ENCODE peak calls at places on chromosome 1, in nine cellular contexts. Q, W, V, R, U, T, G, F and H are unnamed samples.

GRCh38 chr1:24705260-24706073 is 39.8 kb upstream of the CLIC4 start:
- DNase-seq in Q (no peak), W (peak), V (peak), R (peak), U (no peak), T (peak), G (peak), F (peak), H (peak)

GRCh38 chr1:92317836-92318493 is 19.1 kb downstream of the RPAP2 start:
- DNase-seq in Q (no peak), W (no peak), V (no peak), R (no peak), U (no peak), T (no peak), G (no peak), F (no peak), H (no peak)

GRCh38 chr1:210123924-210124589 is 108.5 kb upstream of the SERTAD4 start:
- DNase-seq in Q (no peak), W (peak), V (no peak), R (no peak), U (no peak), T (no peak), G (no peak), F (no peak), H (no peak)

GRCh38 chr1:220787069-220787614 is 429 bp downstream of the MTARC1 start:
- DNase-seq in Q (no peak), W (no peak), V (no peak), R (no peak), U (no peak), T (no peak), G (peak), F (peak), H (no peak)

GRCh38 chr1:39639333-39640130 is at the start of gene HEYL:
- DNase-seq in Q (peak), W (peak), V (no peak), R (peak), U (no peak), T (peak), G (peak), F (peak), H (peak)

GRCh38 chr1:110164951-110165350 is 14.7 kb downstream of the SLC6A17 start:
- DNase-seq in Q (no peak), W (no peak), V (no peak), R (no peak), U (no peak), T (peak), G (no peak), F (no peak), H (no peak)

GRCh38 chr1:11550664-11551283 is 71.8 kb downstream of the DISP3 start:
- DNase-seq in Q (no peak), W (peak), V (no peak), R (peak), U (no peak), T (peak), G (no peak), F (peak), H (no peak)

GRCh38 chr1:55214903-55215193 is 316 bp downstream of the USP24 start:
- DNase-seq in Q (no peak), W (peak), V (peak), R (peak), U (no peak), T (peak), G (peak), F (peak), H (peak)

GRCh38 chr1:162179121-162179520 is 109.6 kb downstream of the NOS1AP start:
- DNase-seq in Q (no peak), W (no peak), V (no peak), R (no peak), U (no peak), T (no peak), G (no peak), F (no peak), H (no peak)

GRCh38 chr1:68953316-68953715 is 456.4 kb upstream of the DEPDC1 start:
- DNase-seq in Q (no peak), W (no peak), V (no peak), R (no peak), U (no peak), T (no peak), G (no peak), F (no peak), H (no peak)

GRCh38 chr1:57471995-57472394 is 48.1 kb upstream of the DAB1 start:
- DNase-seq in Q (no peak), W (no peak), V (no peak), R (no peak), U (no peak), T (no peak), G (no peak), F (no peak), H (no peak)

GRCh38 chr1:174812656-174813055 is 187.1 kb upstream of the CACYBP start:
- DNase-seq in Q (no peak), W (peak), V (no peak), R (no peak), U (no peak), T (no peak), G (no peak), F (no peak), H (no peak)

GRCh38 chr1:13224480-13225060 is 1.4 kb downstream of the PRAMEF18 start:
- DNase-seq in Q (no peak), W (no peak), V (no peak), R (no peak), U (no peak), T (no peak), G (no peak), F (peak), H (no peak)

GRCh38 chr1:64484651-64485050 is 14.7 kb downstream of the CACHD1 start:
- DNase-seq in Q (no peak), W (no peak), V (no peak), R (no peak), U (no peak), T (no peak), G (no peak), F (no peak), H (no peak)

GRCh38 chr1:212451416-212452322 is 18.9 kb downstream of the NENF start:
- DNase-seq in Q (no peak), W (no peak), V (no peak), R (no peak), U (no peak), T (no peak), G (no peak), F (no peak), H (no peak)

GRCh38 chr1:212447478-212447877 is 14.8 kb downstream of the NENF start:
- DNase-seq in Q (no peak), W (no peak), V (no peak), R (no peak), U (no peak), T (no peak), G (no peak), F (no peak), H (no peak)

GRCh38 chr1:212452323-212453155 is 19.8 kb downstream of the NENF start:
- DNase-seq in Q (peak), W (peak), V (no peak), R (peak), U (no peak), T (peak), G (no peak), F (no peak), H (peak)

GRCh38 chr1:212453156-212453857 is 20.6 kb downstream of the NENF start:
- DNase-seq in Q (no peak), W (no peak), V (no peak), R (no peak), U (no peak), T (no peak), G (no peak), F (no peak), H (no peak)

DNA sequence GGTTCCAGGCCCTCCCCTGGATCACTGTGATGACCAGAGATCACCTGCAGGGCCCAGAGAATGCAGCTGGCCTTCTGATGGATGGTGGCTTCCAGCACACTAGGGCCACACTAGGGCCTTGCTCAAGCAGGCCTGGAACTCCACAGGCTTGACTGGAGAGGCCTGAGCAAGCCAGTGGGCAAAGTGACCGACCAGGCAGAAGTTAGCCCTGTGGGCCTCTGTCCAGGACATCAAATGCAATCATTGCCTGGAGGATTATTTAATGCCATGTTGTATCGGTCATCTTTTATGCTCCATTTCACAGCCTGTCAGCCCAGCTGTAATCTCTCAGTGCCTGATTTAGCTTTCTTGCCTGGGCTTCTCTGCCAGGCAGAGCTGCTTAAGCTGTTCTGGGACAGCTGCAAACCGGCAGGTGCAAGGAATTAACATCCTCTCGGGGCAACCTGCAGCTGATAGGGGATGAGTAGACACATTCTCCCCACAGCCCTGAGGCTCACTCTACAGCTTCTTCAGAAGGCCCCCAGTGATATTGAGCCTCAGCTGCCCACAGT is 17.7 kb downstream of the NENF start:
- DNase-seq in Q (no peak), W (no peak), V (no peak), R (no peak), U (no peak), T (peak), G (no peak), F (no peak), H (no peak)
- H3K27ac ChIP-seq in Q (peak), W (no peak), V (no peak), R (no peak), U (no peak), T (no peak), G (no peak), F (no peak), H (peak)

GRCh38 chr1:17540255-17541001 is 930 bp downstream of the ARHGEF10L start:
- DNase-seq in Q (no peak), W (no peak), V (no peak), R (peak), U (no peak), T (peak), G (no peak), F (no peak), H (peak)

GRCh38 chr1:17538428-17539130 is 919 bp upstream of the ARHGEF10L start:
- DNase-seq in Q (peak), W (peak), V (no peak), R (peak), U (no peak), T (no peak), G (no peak), F (peak), H (peak)

GRCh38 chr1:17539526-17540254 is at the start of gene ARHGEF10L:
- DNase-seq in Q (no peak), W (no peak), V (no peak), R (peak), U (no peak), T (peak), G (no peak), F (no peak), H (no peak)

GRCh38 chr1:17539202-17539525 is 334 bp upstream of the ARHGEF10L start:
- DNase-seq in Q (no peak), W (no peak), V (no peak), R (peak), U (no peak), T (no peak), G (no peak), F (no peak), H (no peak)

GRCh38 chr1:17538010-17538409 is 1.5 kb upstream of the ARHGEF10L start:
- DNase-seq in Q (no peak), W (no peak), V (no peak), R (no peak), U (no peak), T (no peak), G (no peak), F (no peak), H (no peak)
- H3K4me3 ChIP-seq in Q (peak), W (no peak), V (no peak), R (no peak), U (no peak), T (no peak), G (no peak), F (no peak), H (no peak)

DNA sequence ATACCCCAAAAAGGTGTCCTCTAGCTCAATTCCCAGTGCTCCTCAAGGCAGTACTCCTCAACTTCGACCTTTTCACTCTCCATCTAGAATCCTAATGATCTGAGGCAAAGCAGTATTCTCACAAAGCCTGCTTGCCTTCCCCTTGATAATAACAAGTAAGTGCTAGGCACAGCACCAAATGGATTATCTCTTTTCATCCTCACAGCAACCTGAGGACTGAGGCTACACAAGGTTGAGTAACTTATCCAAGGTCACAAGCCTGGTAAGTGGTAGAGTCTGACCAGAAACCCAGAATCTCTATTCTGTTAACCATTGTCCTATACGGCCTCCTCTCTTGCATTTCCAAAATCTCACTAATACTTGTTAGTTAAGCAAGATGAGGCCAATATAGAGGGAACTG is 5.1 kb downstream of the SYDE2 start:
- DNase-seq in Q (no peak), W (no peak), V (no peak), R (no peak), U (no peak), T (no peak), G (no peak), F (no peak), H (no peak)
- H3K27ac ChIP-seq in Q (peak), W (no peak), V (no peak), R (no peak), U (no peak), T (peak), G (no peak), F (no peak), H (peak)

DNA sequence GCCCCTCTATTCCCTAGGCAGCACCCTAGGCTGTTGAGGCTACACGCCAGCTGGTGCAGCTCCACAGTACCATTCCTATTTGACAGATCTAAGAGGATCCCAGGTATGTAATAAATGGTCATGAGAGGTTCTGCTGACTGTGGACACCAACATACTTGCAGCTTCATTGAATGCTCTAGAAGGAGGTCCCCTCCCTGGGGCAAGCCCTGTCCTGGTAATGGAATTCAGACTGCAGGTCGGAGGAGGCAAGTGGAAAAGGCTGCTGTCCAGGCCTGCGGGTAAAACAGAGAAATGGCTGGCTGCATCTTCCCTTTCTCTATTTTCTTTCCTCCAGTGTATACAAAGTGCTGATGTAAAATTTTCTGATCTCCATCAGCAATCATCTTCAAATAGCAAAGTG is 66.1 kb upstream of the ZNF648 start:
- DNase-seq in Q (no peak), W (no peak), V (no peak), R (no peak), U (no peak), T (no peak), G (no peak), F (no peak), H (no peak)
- H3K4me3 ChIP-seq in Q (no peak), W (no peak), V (no peak), R (no peak), U (no peak), T (no peak), G (no peak), F (no peak), H (no peak)

DNA sequence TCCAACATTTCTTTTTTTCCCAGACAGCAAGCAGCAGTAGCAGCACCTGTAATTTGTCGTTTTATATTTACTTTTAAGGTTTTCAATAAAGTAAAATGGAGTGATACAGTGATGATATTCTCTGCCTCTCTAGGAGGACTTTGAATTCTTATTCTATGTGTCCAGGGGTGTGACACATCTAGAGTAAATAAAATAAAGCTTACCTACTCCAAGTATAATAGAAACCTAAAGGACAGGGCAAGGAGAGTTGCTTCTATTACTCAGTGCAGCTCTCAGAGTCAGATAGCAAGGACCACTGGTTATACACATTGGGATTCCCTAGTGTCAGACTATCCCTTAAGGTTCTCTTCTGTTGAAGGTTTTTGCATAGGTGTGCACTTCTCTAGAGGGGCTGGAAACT is 95.9 kb downstream of the LMO4 start:
- DNase-seq in Q (no peak), W (no peak), V (no peak), R (no peak), U (no peak), T (no peak), G (no peak), F (no peak), H (no peak)
- H3K27ac ChIP-seq in Q (no peak), W (no peak), V (no peak), R (no peak), U (no peak), T (no peak), G (no peak), F (no peak), H (no peak)

GRCh38 chr1:184368354-184368753 is 18.5 kb upstream of the C1orf21 start:
- DNase-seq in Q (no peak), W (no peak), V (no peak), R (no peak), U (no peak), T (no peak), G (no peak), F (no peak), H (no peak)
- H3K4me3 ChIP-seq in Q (no peak), W (no peak), V (no peak), R (no peak), U (no peak), T (no peak), G (no peak), F (no peak), H (no peak)

DNA sequence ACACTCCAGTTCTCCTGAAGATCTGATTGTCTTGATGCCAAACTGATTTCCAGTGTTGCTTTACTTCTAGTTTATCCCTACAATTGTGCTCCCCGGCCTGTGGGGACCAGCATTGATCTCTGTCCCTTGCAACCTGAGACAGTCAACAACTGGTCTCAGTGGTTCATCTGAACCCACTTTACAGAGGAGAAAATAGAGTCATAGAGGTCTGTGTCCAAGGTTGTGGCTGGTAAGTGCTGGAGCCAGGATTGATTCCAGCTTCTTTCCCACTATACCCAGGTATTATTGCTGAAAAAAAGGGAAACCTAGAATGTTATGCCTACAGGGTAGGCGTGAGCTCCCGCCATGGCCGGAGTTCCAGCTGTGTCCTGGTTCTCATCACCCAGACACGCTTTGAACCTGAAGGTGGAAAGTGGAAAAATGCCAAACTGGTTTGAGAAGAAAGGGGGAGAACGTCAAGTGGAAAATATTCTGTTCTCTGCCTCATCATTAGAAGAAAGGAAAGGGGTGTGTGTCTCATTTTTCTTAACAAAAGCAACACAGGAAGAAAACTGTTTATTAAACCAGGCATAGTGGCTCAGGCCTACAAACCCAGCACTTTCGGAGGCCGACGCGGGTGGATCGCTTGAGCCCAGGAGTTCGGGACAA is 60.7 kb upstream of the ITPKB start:
- DNase-seq in Q (no peak), W (no peak), V (no peak), R (no peak), U (no peak), T (no peak), G (no peak), F (no peak), H (no peak)
- H3K27ac ChIP-seq in Q (no peak), W (no peak), V (no peak), R (no peak), U (no peak), T (peak), G (no peak), F (peak), H (no peak)